ENCODE peak calls at places on chromosomes 16 and 17, in six cellular contexts. One of them, this sample, is unnamed.

GRCh38 chr16:31084584-31085298 is 4.0 kb downstream of the PRSS53 start:
- DNase-seq in stomach: no peak
- DNase-seq in GM23338: no peak
- DNase-seq in sigmoid colon: peak
- DNase-seq in transverse colon: no peak
- DNase-seq in HCT116: no peak
- DNase-seq in this sample: no peak

GRCh38 chr17:59502800-59503199 is 62.6 kb upstream of the DHX40 start:
- DNase-seq in stomach: no peak
- DNase-seq in GM23338: no peak
- DNase-seq in sigmoid colon: no peak
- DNase-seq in transverse colon: no peak
- DNase-seq in HCT116: no peak
- DNase-seq in this sample: no peak

GRCh38 chr16:75703341-75703740 is 2.1 kb upstream of the DUXB start:
- DNase-seq in stomach: no peak
- DNase-seq in GM23338: no peak
- DNase-seq in sigmoid colon: no peak
- DNase-seq in transverse colon: no peak
- DNase-seq in HCT116: no peak
- DNase-seq in this sample: no peak

GRCh38 chr16:14028207-14028606 is 42.9 kb upstream of the MRTFB start:
- DNase-seq in stomach: no peak
- DNase-seq in GM23338: no peak
- DNase-seq in sigmoid colon: no peak
- DNase-seq in transverse colon: no peak
- DNase-seq in HCT116: no peak
- DNase-seq in this sample: no peak

GRCh38 chr17:28509784-28510183 is 3.6 kb downstream of the FOXN1 start:
- DNase-seq in stomach: no peak
- DNase-seq in GM23338: no peak
- DNase-seq in sigmoid colon: no peak
- DNase-seq in transverse colon: no peak
- DNase-seq in HCT116: no peak
- DNase-seq in this sample: no peak

GRCh38 chr16:13973321-13974023 is 53.5 kb downstream of the ERCC4 start:
- DNase-seq in stomach: no peak
- DNase-seq in GM23338: no peak
- DNase-seq in sigmoid colon: no peak
- DNase-seq in transverse colon: no peak
- DNase-seq in HCT116: no peak
- DNase-seq in this sample: no peak

GRCh38 chr16:88522276-88522949 is 47.8 kb upstream of the ZC3H18 start:
- DNase-seq in stomach: no peak
- DNase-seq in GM23338: no peak
- DNase-seq in sigmoid colon: no peak
- DNase-seq in transverse colon: no peak
- DNase-seq in HCT116: no peak
- DNase-seq in this sample: no peak

GRCh38 chr16:17314148-17314547 is 156.6 kb downstream of the XYLT1 start:
- DNase-seq in stomach: no peak
- DNase-seq in GM23338: no peak
- DNase-seq in sigmoid colon: no peak
- DNase-seq in transverse colon: no peak
- DNase-seq in HCT116: no peak
- DNase-seq in this sample: no peak

GRCh38 chr17:50347087-50347893 is 1.4 kb downstream of the XYLT2 start:
- DNase-seq in stomach: no peak
- DNase-seq in GM23338: peak
- DNase-seq in sigmoid colon: peak
- DNase-seq in transverse colon: no peak
- DNase-seq in HCT116: no peak
- DNase-seq in this sample: no peak

GRCh38 chr17:63275318-63275967 is 170.7 kb downstream of the CYB561 start:
- DNase-seq in stomach: no peak
- DNase-seq in GM23338: no peak
- DNase-seq in sigmoid colon: no peak
- DNase-seq in transverse colon: no peak
- DNase-seq in HCT116: peak
- DNase-seq in this sample: no peak

GRCh38 chr16:3610698-3611144 is 685 bp downstream of the SLX4 start:
- DNase-seq in stomach: no peak
- DNase-seq in GM23338: peak
- DNase-seq in sigmoid colon: no peak
- DNase-seq in transverse colon: no peak
- DNase-seq in HCT116: no peak
- DNase-seq in this sample: no peak

GRCh38 chr16:22296225-22297113 is 740 bp upstream of the POLR3E start:
- DNase-seq in stomach: no peak
- DNase-seq in GM23338: peak
- DNase-seq in sigmoid colon: peak
- DNase-seq in transverse colon: no peak
- DNase-seq in HCT116: no peak
- DNase-seq in this sample: no peak

GRCh38 chr16:57955572-57955971 is 15.4 kb downstream of the CNGB1 start:
- DNase-seq in stomach: peak
- DNase-seq in GM23338: no peak
- DNase-seq in sigmoid colon: no peak
- DNase-seq in transverse colon: no peak
- DNase-seq in HCT116: no peak
- DNase-seq in this sample: no peak

GRCh38 chr16:86584071-86584685 is 5.8 kb downstream of the FOXL1 start:
- DNase-seq in stomach: no peak
- DNase-seq in GM23338: no peak
- DNase-seq in sigmoid colon: no peak
- DNase-seq in transverse colon: no peak
- DNase-seq in HCT116: no peak
- DNase-seq in this sample: no peak

DNA sequence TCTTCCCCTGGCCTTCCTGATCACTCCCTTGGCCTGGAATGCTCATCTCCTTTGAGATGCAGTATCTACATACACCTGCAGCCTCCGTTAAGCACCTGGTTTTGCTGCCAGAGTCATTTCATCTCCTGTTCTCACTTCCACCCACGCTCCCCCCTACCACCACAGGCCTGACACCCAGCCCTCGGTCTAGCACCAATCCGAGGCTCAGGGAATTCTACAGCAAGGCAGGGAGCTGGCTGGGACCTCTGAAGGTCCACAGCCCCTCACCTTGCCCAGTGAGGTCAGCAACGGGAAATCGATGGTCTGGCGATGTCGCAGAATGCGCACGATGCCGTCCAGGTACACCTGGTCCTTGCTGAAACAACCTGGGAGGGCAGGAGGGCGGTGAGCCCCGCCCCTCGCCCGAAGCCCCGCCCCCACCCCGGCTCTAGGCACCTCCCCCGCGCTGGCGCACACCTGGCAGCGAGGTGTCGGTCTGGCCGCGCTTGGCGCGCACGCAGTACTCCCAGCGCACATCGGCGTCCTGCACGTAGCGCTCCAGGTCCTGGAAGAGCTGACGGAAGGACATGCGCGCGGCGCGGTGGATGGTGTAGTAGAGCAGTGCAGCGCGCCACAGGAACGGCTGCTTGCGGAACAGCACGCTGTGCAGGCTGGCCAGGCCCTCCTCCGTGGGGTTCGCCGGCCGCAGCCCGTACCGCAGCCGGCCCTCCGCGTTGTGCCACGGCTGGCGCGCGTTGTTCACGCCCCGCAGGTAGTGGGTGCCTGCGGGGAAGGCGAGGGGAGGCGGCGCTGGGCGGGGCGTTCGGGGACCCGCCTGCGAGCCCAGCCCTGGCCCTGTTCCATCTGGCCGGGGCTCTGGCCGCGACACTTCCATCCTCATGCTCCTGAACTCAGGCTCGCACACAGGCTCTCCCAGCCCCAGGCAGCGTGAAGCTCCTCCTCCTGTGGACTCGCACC is 5.7 kb downstream of the MATCAP1 start:
- DNase-seq in stomach: peak
- DNase-seq in GM23338: peak
- DNase-seq in sigmoid colon: peak
- DNase-seq in transverse colon: peak
- DNase-seq in HCT116: peak
- DNase-seq in this sample: no peak
- TF ChIP-seq POLR2AphosphoS5 in stomach: peak
- TF ChIP-seq POLR2AphosphoS5 in GM23338: peak
- TF ChIP-seq POLR2AphosphoS5 in sigmoid colon: peak
- TF ChIP-seq POLR2AphosphoS5 in transverse colon: peak
- TF ChIP-seq POLR2AphosphoS5 in HCT116: peak
- TF ChIP-seq POLR2AphosphoS5 in this sample: no peak

DNA sequence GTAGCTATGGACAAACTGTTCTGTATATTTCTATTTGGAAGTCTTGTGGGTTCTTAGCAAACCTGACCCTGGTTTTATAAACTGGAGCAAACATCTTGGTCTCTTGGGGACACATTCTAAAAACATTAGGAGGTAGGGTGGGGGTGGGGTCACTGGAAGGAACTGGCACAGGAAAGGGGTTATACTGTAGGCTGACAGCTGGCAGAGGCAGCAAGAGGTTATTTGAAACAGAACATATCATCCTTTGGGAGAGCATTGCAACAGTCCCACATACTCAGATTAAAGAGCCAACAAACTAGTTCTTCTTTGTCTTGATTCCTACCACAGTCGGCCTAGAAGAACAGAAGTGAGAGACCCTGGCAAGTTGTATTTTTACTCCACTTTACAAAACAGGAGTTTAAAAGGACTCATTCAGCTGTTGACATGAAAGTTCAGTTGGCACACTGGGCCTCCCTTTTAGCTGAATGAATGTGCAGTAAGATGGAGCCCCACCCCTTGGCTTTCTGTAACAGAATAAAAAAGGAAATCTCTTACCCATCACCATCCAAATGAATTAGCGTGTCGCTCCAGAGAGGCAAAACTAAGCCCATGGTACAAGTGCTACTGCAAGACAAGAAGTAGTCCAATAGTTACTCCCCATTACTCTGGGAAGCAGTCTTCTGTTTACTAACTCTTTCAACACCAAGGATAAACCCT is 54.6 kb upstream of the CORO6 start:
- DNase-seq in stomach: no peak
- DNase-seq in GM23338: no peak
- DNase-seq in sigmoid colon: peak
- DNase-seq in transverse colon: no peak
- DNase-seq in HCT116: no peak
- DNase-seq in this sample: no peak
- TF ChIP-seq POLR2AphosphoS5 in stomach: no peak
- TF ChIP-seq POLR2AphosphoS5 in GM23338: no peak
- TF ChIP-seq POLR2AphosphoS5 in sigmoid colon: peak
- TF ChIP-seq POLR2AphosphoS5 in transverse colon: peak
- TF ChIP-seq POLR2AphosphoS5 in HCT116: no peak
- TF ChIP-seq POLR2AphosphoS5 in this sample: no peak

GRCh38 chr16:77569406-77569805 is 134.6 kb upstream of the ADAMTS18 start:
- DNase-seq in stomach: no peak
- DNase-seq in GM23338: no peak
- DNase-seq in sigmoid colon: no peak
- DNase-seq in transverse colon: no peak
- DNase-seq in HCT116: no peak
- DNase-seq in this sample: no peak

GRCh38 chr16:77571463-77571862 is 136.6 kb upstream of the ADAMTS18 start:
- DNase-seq in stomach: no peak
- DNase-seq in GM23338: no peak
- DNase-seq in sigmoid colon: no peak
- DNase-seq in transverse colon: no peak
- DNase-seq in HCT116: no peak
- DNase-seq in this sample: no peak

GRCh38 chr16:77570574-77570973 is 135.7 kb upstream of the ADAMTS18 start:
- DNase-seq in stomach: no peak
- DNase-seq in GM23338: no peak
- DNase-seq in sigmoid colon: no peak
- DNase-seq in transverse colon: no peak
- DNase-seq in HCT116: no peak
- DNase-seq in this sample: no peak

GRCh38 chr16:77579283-77579985 is 142.9 kb upstream of the NUDT7 start:
- DNase-seq in stomach: no peak
- DNase-seq in GM23338: no peak
- DNase-seq in sigmoid colon: no peak
- DNase-seq in transverse colon: no peak
- DNase-seq in HCT116: no peak
- DNase-seq in this sample: no peak

DNA sequence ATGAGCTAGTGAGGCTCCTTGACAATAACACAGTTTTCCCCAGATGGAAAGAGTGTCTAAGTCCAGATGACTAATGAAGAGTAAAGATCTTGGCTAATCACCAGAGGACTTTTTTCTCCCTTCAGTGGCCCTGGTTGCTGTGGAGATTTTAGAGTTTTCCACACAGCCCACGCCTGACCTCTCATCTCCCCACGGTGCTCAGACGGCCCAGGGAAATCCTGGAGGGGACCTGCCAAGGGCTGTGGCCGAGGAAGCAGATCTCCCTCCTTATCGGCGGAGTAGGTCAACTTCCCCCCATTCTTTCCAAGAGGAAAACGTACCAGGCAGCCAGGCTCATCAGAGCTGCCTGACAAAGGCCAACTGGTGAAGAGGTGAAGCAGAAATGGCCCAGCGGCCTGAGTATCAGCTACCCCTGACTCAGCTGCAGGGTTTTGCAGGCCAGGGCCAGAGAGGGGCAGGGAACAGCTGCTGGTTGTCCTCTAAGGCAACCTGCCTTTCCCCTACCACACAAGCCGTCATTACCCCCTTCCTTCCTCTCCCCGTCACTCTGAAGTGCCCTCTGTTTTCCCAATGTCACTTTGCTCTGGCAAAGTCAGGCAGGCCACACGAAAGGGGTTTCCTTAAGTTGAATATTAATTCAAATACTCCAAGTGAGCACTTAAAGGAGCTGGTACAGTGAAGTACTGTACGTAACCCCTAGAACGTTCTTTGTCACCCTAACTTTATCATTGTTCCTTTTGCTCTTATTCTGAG is 140.2 kb upstream of the ADAMTS18 start:
- DNase-seq in stomach: no peak
- DNase-seq in GM23338: no peak
- DNase-seq in sigmoid colon: no peak
- DNase-seq in transverse colon: peak
- DNase-seq in HCT116: no peak
- DNase-seq in this sample: no peak
- TF ChIP-seq POLR2AphosphoS5 in stomach: no peak
- TF ChIP-seq POLR2AphosphoS5 in GM23338: no peak
- TF ChIP-seq POLR2AphosphoS5 in sigmoid colon: no peak
- TF ChIP-seq POLR2AphosphoS5 in transverse colon: no peak
- TF ChIP-seq POLR2AphosphoS5 in HCT116: no peak
- TF ChIP-seq POLR2AphosphoS5 in this sample: no peak

DNA sequence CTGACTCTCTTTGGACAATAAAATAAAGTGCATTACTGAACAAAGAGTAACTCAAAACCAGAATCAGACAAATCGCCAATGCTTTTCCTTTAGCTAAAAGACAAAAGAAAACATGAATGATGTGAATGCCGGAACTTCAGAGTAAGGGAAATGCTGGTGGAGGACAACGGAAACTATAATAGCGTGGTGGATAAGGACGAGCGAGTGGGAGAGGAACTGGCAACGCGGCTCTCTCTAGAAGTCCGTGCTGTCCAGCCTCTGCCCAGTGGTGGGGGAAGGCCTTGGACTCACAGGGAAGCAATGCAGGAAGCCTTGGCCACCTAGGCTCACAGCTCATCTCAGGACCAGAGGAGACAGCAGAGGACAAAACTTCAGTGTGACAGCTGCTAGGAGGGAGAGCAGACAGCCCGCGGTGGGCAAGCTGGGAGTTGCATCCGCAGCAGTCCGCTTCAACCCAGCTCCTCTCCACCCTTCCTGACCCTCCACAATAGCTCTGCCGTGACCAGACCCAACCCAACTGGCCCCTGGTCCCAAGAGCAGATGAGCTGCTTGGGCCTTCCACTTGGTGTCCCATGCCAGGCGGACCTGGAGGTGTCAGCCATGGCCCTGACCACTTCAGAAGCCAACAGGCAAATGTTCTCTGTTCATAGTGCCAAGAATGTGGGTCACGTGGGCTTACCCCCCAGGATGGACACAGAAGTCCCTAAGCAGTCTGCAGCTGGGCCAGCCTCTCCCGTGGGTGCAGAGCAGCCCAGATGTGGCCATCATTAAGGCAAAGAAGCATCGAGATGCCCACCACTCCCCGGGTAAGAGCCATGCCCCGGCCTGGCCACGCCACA is 5.3 kb upstream of the FAAP100 start:
- DNase-seq in stomach: no peak
- DNase-seq in GM23338: no peak
- DNase-seq in sigmoid colon: no peak
- DNase-seq in transverse colon: no peak
- DNase-seq in HCT116: no peak
- DNase-seq in this sample: no peak
- TF ChIP-seq POLR2AphosphoS5 in stomach: no peak
- TF ChIP-seq POLR2AphosphoS5 in GM23338: no peak
- TF ChIP-seq POLR2AphosphoS5 in sigmoid colon: no peak
- TF ChIP-seq POLR2AphosphoS5 in transverse colon: no peak
- TF ChIP-seq POLR2AphosphoS5 in HCT116: peak
- TF ChIP-seq POLR2AphosphoS5 in this sample: no peak